ENCODE peak calls at places on chromosomes 3 and 15, in seven cellular contexts. One of them, this sample, is unnamed.

GRCh38 chr3:72665701-72666443 is 182.4 kb downstream of the SHQ1 start:
- DNase-seq in NCI-H774: no peak
- DNase-seq in ELR: peak; percentile 26
- DNase-seq in bronchial epithelial cell: peak; percentile 25
- DNase-seq in aorta: no peak
- DNase-seq in NCI-H2029: no peak
- DNase-seq in activated CD4-positive, alpha-beta memory T cell treated with anti-CD3 and anti-CD28 coated beads, Interleukin-2, amount 10 ng/mL, durations not matched to agents 7 days and 5 days: peak; percentile 53
- DNase-seq in this sample: peak; percentile 67

GRCh38 chr3:13244695-13245449 is 171.6 kb upstream of the IQSEC1 start:
- DNase-seq in NCI-H774: no peak
- DNase-seq in ELR: peak; percentile 13
- DNase-seq in activated CD4-positive, alpha-beta memory T cell treated with anti-CD3 and anti-CD28 coated beads, Interleukin-2, amount 10 ng/mL, durations not matched to agents 7 days and 5 days: no peak
- DNase-seq in NCI-H2029: no peak
- DNase-seq in aorta: no peak
- DNase-seq in bronchial epithelial cell: peak; percentile 94
- DNase-seq in this sample: no peak

GRCh38 chr15:67796728-67797127 is 28.6 kb upstream of the SKOR1 start:
- DNase-seq in ELR: no peak
- DNase-seq in NCI-H2029: no peak
- DNase-seq in activated CD4-positive, alpha-beta memory T cell treated with anti-CD3 and anti-CD28 coated beads, Interleukin-2, amount 10 ng/mL, durations not matched to agents 7 days and 5 days: no peak
- DNase-seq in aorta: no peak
- DNase-seq in NCI-H774: no peak
- DNase-seq in bronchial epithelial cell: no peak
- DNase-seq in this sample: no peak

GRCh38 chr15:91456251-91456718 is 356.2 kb downstream of the SV2B start:
- DNase-seq in ELR: no peak
- DNase-seq in NCI-H774: no peak
- DNase-seq in NCI-H2029: no peak
- DNase-seq in activated CD4-positive, alpha-beta memory T cell treated with anti-CD3 and anti-CD28 coated beads, Interleukin-2, amount 10 ng/mL, durations not matched to agents 7 days and 5 days: no peak
- DNase-seq in aorta: no peak
- DNase-seq in bronchial epithelial cell: peak; percentile 69
- DNase-seq in this sample: no peak

GRCh38 chr3:14764331-14765064 is 54.3 kb upstream of the FGD5 start:
- DNase-seq in activated CD4-positive, alpha-beta memory T cell treated with anti-CD3 and anti-CD28 coated beads, Interleukin-2, amount 10 ng/mL, durations not matched to agents 7 days and 5 days: no peak
- DNase-seq in aorta: no peak
- DNase-seq in bronchial epithelial cell: no peak
- DNase-seq in ELR: peak; percentile 5
- DNase-seq in NCI-H774: no peak
- DNase-seq in NCI-H2029: no peak
- DNase-seq in this sample: peak; percentile 62

GRCh38 chr15:32794973-32795372 is 77.2 kb downstream of the GREM1 start:
- DNase-seq in NCI-H774: no peak
- DNase-seq in activated CD4-positive, alpha-beta memory T cell treated with anti-CD3 and anti-CD28 coated beads, Interleukin-2, amount 10 ng/mL, durations not matched to agents 7 days and 5 days: no peak
- DNase-seq in bronchial epithelial cell: peak; percentile 67
- DNase-seq in aorta: no peak
- DNase-seq in ELR: peak; percentile 40
- DNase-seq in NCI-H2029: no peak
- DNase-seq in this sample: no peak

GRCh38 chr3:124919756-124920155 is 14.8 kb downstream of the MUC13 start:
- DNase-seq in NCI-H2029: no peak
- DNase-seq in ELR: no peak
- DNase-seq in bronchial epithelial cell: no peak
- DNase-seq in NCI-H774: no peak
- DNase-seq in aorta: no peak
- DNase-seq in activated CD4-positive, alpha-beta memory T cell treated with anti-CD3 and anti-CD28 coated beads, Interleukin-2, amount 10 ng/mL, durations not matched to agents 7 days and 5 days: no peak
- DNase-seq in this sample: no peak

GRCh38 chr3:52831500-52832301 is 1.2 kb upstream of the ITIH4 start:
- DNase-seq in bronchial epithelial cell: peak; percentile 69
- DNase-seq in aorta: peak; percentile 86
- DNase-seq in NCI-H2029: peak; percentile 73
- DNase-seq in activated CD4-positive, alpha-beta memory T cell treated with anti-CD3 and anti-CD28 coated beads, Interleukin-2, amount 10 ng/mL, durations not matched to agents 7 days and 5 days: no peak
- DNase-seq in NCI-H774: no peak
- DNase-seq in ELR: peak; percentile 87
- DNase-seq in this sample: peak; percentile 62

GRCh38 chr15:101000271-101000681 is 81.1 kb downstream of the LRRK1 start:
- DNase-seq in ELR: no peak
- DNase-seq in aorta: no peak
- DNase-seq in NCI-H774: no peak
- DNase-seq in activated CD4-positive, alpha-beta memory T cell treated with anti-CD3 and anti-CD28 coated beads, Interleukin-2, amount 10 ng/mL, durations not matched to agents 7 days and 5 days: peak; percentile 11
- DNase-seq in bronchial epithelial cell: no peak
- DNase-seq in NCI-H2029: no peak
- DNase-seq in this sample: no peak

GRCh38 chr3:194315088-194315964 is 35.8 kb downstream of the CPN2 start:
- DNase-seq in NCI-H774: peak; percentile 97
- DNase-seq in NCI-H2029: peak; percentile 90
- DNase-seq in activated CD4-positive, alpha-beta memory T cell treated with anti-CD3 and anti-CD28 coated beads, Interleukin-2, amount 10 ng/mL, durations not matched to agents 7 days and 5 days: peak; percentile 88
- DNase-seq in aorta: peak; percentile 87
- DNase-seq in ELR: peak; percentile 77
- DNase-seq in bronchial epithelial cell: peak; percentile 57
- DNase-seq in this sample: peak; percentile 96

GRCh38 chr15:80526556-80527340 is 122.6 kb downstream of the ARNT2 start:
- DNase-seq in NCI-H774: no peak
- DNase-seq in bronchial epithelial cell: no peak
- DNase-seq in ELR: no peak
- DNase-seq in aorta: peak; percentile 61
- DNase-seq in activated CD4-positive, alpha-beta memory T cell treated with anti-CD3 and anti-CD28 coated beads, Interleukin-2, amount 10 ng/mL, durations not matched to agents 7 days and 5 days: no peak
- DNase-seq in NCI-H2029: no peak
- DNase-seq in this sample: no peak

GRCh38 chr3:110624571-110624970 is 447.0 kb upstream of the NECTIN3 start:
- DNase-seq in bronchial epithelial cell: peak; percentile 12
- DNase-seq in NCI-H2029: no peak
- DNase-seq in aorta: no peak
- DNase-seq in NCI-H774: no peak
- DNase-seq in ELR: no peak
- DNase-seq in activated CD4-positive, alpha-beta memory T cell treated with anti-CD3 and anti-CD28 coated beads, Interleukin-2, amount 10 ng/mL, durations not matched to agents 7 days and 5 days: no peak
- DNase-seq in this sample: no peak

GRCh38 chr3:189146842-189147241 is 24.9 kb upstream of the TPRG1 start:
- DNase-seq in NCI-H774: no peak
- DNase-seq in aorta: no peak
- DNase-seq in NCI-H2029: no peak
- DNase-seq in bronchial epithelial cell: no peak
- DNase-seq in activated CD4-positive, alpha-beta memory T cell treated with anti-CD3 and anti-CD28 coated beads, Interleukin-2, amount 10 ng/mL, durations not matched to agents 7 days and 5 days: no peak
- DNase-seq in ELR: peak; percentile 40
- DNase-seq in this sample: no peak

GRCh38 chr3:104696470-104696869 is 670.2 kb upstream of the ALCAM start:
- DNase-seq in bronchial epithelial cell: no peak
- DNase-seq in NCI-H2029: no peak
- DNase-seq in aorta: no peak
- DNase-seq in activated CD4-positive, alpha-beta memory T cell treated with anti-CD3 and anti-CD28 coated beads, Interleukin-2, amount 10 ng/mL, durations not matched to agents 7 days and 5 days: no peak
- DNase-seq in NCI-H774: no peak
- DNase-seq in ELR: no peak
- DNase-seq in this sample: no peak

GRCh38 chr3:42090973-42091731 is at the start of gene TRAK1:
- DNase-seq in bronchial epithelial cell: peak; percentile 97
- DNase-seq in activated CD4-positive, alpha-beta memory T cell treated with anti-CD3 and anti-CD28 coated beads, Interleukin-2, amount 10 ng/mL, durations not matched to agents 7 days and 5 days: no peak
- DNase-seq in aorta: no peak
- DNase-seq in NCI-H2029: no peak
- DNase-seq in NCI-H774: no peak
- DNase-seq in ELR: no peak
- DNase-seq in this sample: peak; percentile 39

GRCh38 chr3:128554465-128555097 is 61.6 kb upstream of the GATA2 start:
- DNase-seq in ELR: no peak
- DNase-seq in bronchial epithelial cell: no peak
- DNase-seq in NCI-H774: no peak
- DNase-seq in NCI-H2029: no peak
- DNase-seq in activated CD4-positive, alpha-beta memory T cell treated with anti-CD3 and anti-CD28 coated beads, Interleukin-2, amount 10 ng/mL, durations not matched to agents 7 days and 5 days: no peak
- DNase-seq in aorta: no peak
- DNase-seq in this sample: no peak

GRCh38 chr15:100021653-100022052 is 288.4 kb upstream of the LYSMD4 start:
- DNase-seq in NCI-H2029: no peak
- DNase-seq in activated CD4-positive, alpha-beta memory T cell treated with anti-CD3 and anti-CD28 coated beads, Interleukin-2, amount 10 ng/mL, durations not matched to agents 7 days and 5 days: no peak
- DNase-seq in aorta: no peak
- DNase-seq in ELR: no peak
- DNase-seq in NCI-H774: no peak
- DNase-seq in bronchial epithelial cell: no peak
- DNase-seq in this sample: no peak

GRCh38 chr3:182238141-182238540 is 526.4 kb downstream of the SOX2 start:
- DNase-seq in aorta: no peak
- DNase-seq in NCI-H2029: no peak
- DNase-seq in bronchial epithelial cell: no peak
- DNase-seq in ELR: no peak
- DNase-seq in NCI-H774: no peak
- DNase-seq in activated CD4-positive, alpha-beta memory T cell treated with anti-CD3 and anti-CD28 coated beads, Interleukin-2, amount 10 ng/mL, durations not matched to agents 7 days and 5 days: no peak
- DNase-seq in this sample: no peak

GRCh38 chr3:44924102-44925084 is 50.0 kb downstream of the TGM4 start:
- DNase-seq in activated CD4-positive, alpha-beta memory T cell treated with anti-CD3 and anti-CD28 coated beads, Interleukin-2, amount 10 ng/mL, durations not matched to agents 7 days and 5 days: no peak
- DNase-seq in aorta: no peak
- DNase-seq in ELR: no peak
- DNase-seq in bronchial epithelial cell: no peak
- DNase-seq in NCI-H2029: no peak
- DNase-seq in NCI-H774: no peak
- DNase-seq in this sample: no peak

GRCh38 chr3:14678015-14678503 is 3.1 kb downstream of the C3orf20 start:
- DNase-seq in ELR: no peak
- DNase-seq in activated CD4-positive, alpha-beta memory T cell treated with anti-CD3 and anti-CD28 coated beads, Interleukin-2, amount 10 ng/mL, durations not matched to agents 7 days and 5 days: no peak
- DNase-seq in NCI-H774: no peak
- DNase-seq in aorta: no peak
- DNase-seq in NCI-H2029: no peak
- DNase-seq in bronchial epithelial cell: no peak
- DNase-seq in this sample: no peak

GRCh38 chr15:85380860-85381535 is 595 bp downstream of the AKAP13 start:
- DNase-seq in activated CD4-positive, alpha-beta memory T cell treated with anti-CD3 and anti-CD28 coated beads, Interleukin-2, amount 10 ng/mL, durations not matched to agents 7 days and 5 days: peak; percentile 63
- DNase-seq in bronchial epithelial cell: no peak
- DNase-seq in NCI-H2029: no peak
- DNase-seq in ELR: peak; percentile 53
- DNase-seq in NCI-H774: peak; percentile 28
- DNase-seq in aorta: peak; percentile 64
- DNase-seq in this sample: peak; percentile 91

GRCh38 chr3:85846940-85847339 is 888.2 kb downstream of the CADM2 start:
- DNase-seq in bronchial epithelial cell: no peak
- DNase-seq in aorta: no peak
- DNase-seq in NCI-H774: peak; percentile 7
- DNase-seq in activated CD4-positive, alpha-beta memory T cell treated with anti-CD3 and anti-CD28 coated beads, Interleukin-2, amount 10 ng/mL, durations not matched to agents 7 days and 5 days: no peak
- DNase-seq in NCI-H2029: peak; percentile 17
- DNase-seq in ELR: no peak
- DNase-seq in this sample: no peak

GRCh38 chr15:82999426-82999825 is 12.0 kb downstream of the C15orf40 start:
- DNase-seq in aorta: no peak
- DNase-seq in bronchial epithelial cell: no peak
- DNase-seq in ELR: peak; percentile 23
- DNase-seq in activated CD4-positive, alpha-beta memory T cell treated with anti-CD3 and anti-CD28 coated beads, Interleukin-2, amount 10 ng/mL, durations not matched to agents 7 days and 5 days: no peak
- DNase-seq in NCI-H2029: no peak
- DNase-seq in NCI-H774: no peak
- DNase-seq in this sample: no peak

GRCh38 chr3:160999268-160999667 is 105.9 kb downstream of the B3GALNT1 start:
- DNase-seq in aorta: no peak
- DNase-seq in NCI-H2029: no peak
- DNase-seq in ELR: no peak
- DNase-seq in bronchial epithelial cell: peak; percentile 26
- DNase-seq in NCI-H774: no peak
- DNase-seq in activated CD4-positive, alpha-beta memory T cell treated with anti-CD3 and anti-CD28 coated beads, Interleukin-2, amount 10 ng/mL, durations not matched to agents 7 days and 5 days: no peak
- DNase-seq in this sample: no peak

This sample was measured in spleen.